ENCODE peak calls at places on chromosomes 3 and 15, in six cellular contexts. One of them, this sample, is unnamed. For H3K27me3, the result is how much of the 10 kb centered on the place peaks cover.

GRCh38 chr3:189132125-189132744 is 39.5 kb upstream of the TPRG1 start:
- DNase-seq in tibial nerve: peak
- DNase-seq in adrenal gland: peak
- DNase-seq in psoas muscle: no peak
- DNase-seq in colonic mucosa: peak
- DNase-seq in left ventricle myocardium inferior: peak
- DNase-seq in this sample: peak

GRCh38 chr3:85821130-85821756 is 862.5 kb downstream of the CADM2 start:
- DNase-seq in psoas muscle: no peak
- DNase-seq in tibial nerve: no peak
- DNase-seq in colonic mucosa: peak
- DNase-seq in left ventricle myocardium inferior: no peak
- DNase-seq in adrenal gland: no peak
- DNase-seq in this sample: no peak

GRCh38 chr3:26932752-26933151 is 310.2 kb downstream of the LRRC3B start:
- DNase-seq in adrenal gland: no peak
- DNase-seq in left ventricle myocardium inferior: no peak
- DNase-seq in tibial nerve: no peak
- DNase-seq in psoas muscle: no peak
- DNase-seq in colonic mucosa: no peak
- DNase-seq in this sample: no peak

GRCh38 chr3:191030983-191031382 is 168.1 kb upstream of the OSTN start:
- DNase-seq in left ventricle myocardium inferior: no peak
- DNase-seq in tibial nerve: no peak
- DNase-seq in colonic mucosa: no peak
- DNase-seq in adrenal gland: no peak
- DNase-seq in psoas muscle: no peak
- DNase-seq in this sample: no peak

GRCh38 chr3:43641306-43642114 is 19.7 kb upstream of the ANO10 start:
- DNase-seq in left ventricle myocardium inferior: no peak
- DNase-seq in colonic mucosa: no peak
- DNase-seq in adrenal gland: no peak
- DNase-seq in psoas muscle: no peak
- DNase-seq in tibial nerve: no peak
- DNase-seq in this sample: no peak

GRCh38 chr3:116946376-116946775 is 236.8 kb downstream of the TUSC7 start:
- DNase-seq in adrenal gland: no peak
- DNase-seq in psoas muscle: no peak
- DNase-seq in left ventricle myocardium inferior: no peak
- DNase-seq in colonic mucosa: no peak
- DNase-seq in tibial nerve: no peak
- DNase-seq in this sample: no peak

GRCh38 chr3:197022405-197023231 is 7.0 kb downstream of the MELTF start:
- DNase-seq in left ventricle myocardium inferior: no peak
- DNase-seq in psoas muscle: no peak
- DNase-seq in tibial nerve: no peak
- DNase-seq in colonic mucosa: no peak
- DNase-seq in adrenal gland: peak
- DNase-seq in this sample: no peak

GRCh38 chr15:42955518-42955917 is 34.9 kb upstream of the TTBK2 start:
- DNase-seq in colonic mucosa: no peak
- DNase-seq in tibial nerve: no peak
- DNase-seq in adrenal gland: no peak
- DNase-seq in psoas muscle: no peak
- DNase-seq in left ventricle myocardium inferior: no peak
- DNase-seq in this sample: no peak

GRCh38 chr3:20924646-20925395 is 738.8 kb upstream of the SGO1 start:
- DNase-seq in colonic mucosa: no peak
- DNase-seq in psoas muscle: no peak
- DNase-seq in left ventricle myocardium inferior: no peak
- DNase-seq in tibial nerve: no peak
- DNase-seq in adrenal gland: no peak
- DNase-seq in this sample: no peak

GRCh38 chr3:52226229-52226817 is 878 bp upstream of the TLR9 start:
- DNase-seq in colonic mucosa: no peak
- DNase-seq in left ventricle myocardium inferior: no peak
- DNase-seq in adrenal gland: no peak
- DNase-seq in psoas muscle: peak
- DNase-seq in tibial nerve: no peak
- DNase-seq in this sample: no peak

GRCh38 chr15:31082771-31083393 is 18.6 kb downstream of the TRPM1 start:
- DNase-seq in left ventricle myocardium inferior: no peak
- DNase-seq in psoas muscle: no peak
- DNase-seq in adrenal gland: no peak
- DNase-seq in colonic mucosa: peak
- DNase-seq in tibial nerve: no peak
- DNase-seq in this sample: no peak

GRCh38 chr3:63168179-63168578 is 109.9 kb upstream of the SYNPR start:
- DNase-seq in tibial nerve: no peak
- DNase-seq in left ventricle myocardium inferior: no peak
- DNase-seq in adrenal gland: no peak
- DNase-seq in psoas muscle: no peak
- DNase-seq in colonic mucosa: no peak
- DNase-seq in this sample: no peak

GRCh38 chr3:47362704-47363103 is 18.1 kb upstream of the PTPN23 start:
- DNase-seq in psoas muscle: no peak
- DNase-seq in colonic mucosa: no peak
- DNase-seq in adrenal gland: no peak
- DNase-seq in left ventricle myocardium inferior: no peak
- DNase-seq in tibial nerve: no peak
- DNase-seq in this sample: no peak

GRCh38 chr3:71651625-71652024 is 68.1 kb upstream of the FOXP1 start:
- DNase-seq in psoas muscle: no peak
- DNase-seq in tibial nerve: no peak
- DNase-seq in colonic mucosa: no peak
- DNase-seq in adrenal gland: no peak
- DNase-seq in left ventricle myocardium inferior: no peak
- DNase-seq in this sample: no peak

DNA sequence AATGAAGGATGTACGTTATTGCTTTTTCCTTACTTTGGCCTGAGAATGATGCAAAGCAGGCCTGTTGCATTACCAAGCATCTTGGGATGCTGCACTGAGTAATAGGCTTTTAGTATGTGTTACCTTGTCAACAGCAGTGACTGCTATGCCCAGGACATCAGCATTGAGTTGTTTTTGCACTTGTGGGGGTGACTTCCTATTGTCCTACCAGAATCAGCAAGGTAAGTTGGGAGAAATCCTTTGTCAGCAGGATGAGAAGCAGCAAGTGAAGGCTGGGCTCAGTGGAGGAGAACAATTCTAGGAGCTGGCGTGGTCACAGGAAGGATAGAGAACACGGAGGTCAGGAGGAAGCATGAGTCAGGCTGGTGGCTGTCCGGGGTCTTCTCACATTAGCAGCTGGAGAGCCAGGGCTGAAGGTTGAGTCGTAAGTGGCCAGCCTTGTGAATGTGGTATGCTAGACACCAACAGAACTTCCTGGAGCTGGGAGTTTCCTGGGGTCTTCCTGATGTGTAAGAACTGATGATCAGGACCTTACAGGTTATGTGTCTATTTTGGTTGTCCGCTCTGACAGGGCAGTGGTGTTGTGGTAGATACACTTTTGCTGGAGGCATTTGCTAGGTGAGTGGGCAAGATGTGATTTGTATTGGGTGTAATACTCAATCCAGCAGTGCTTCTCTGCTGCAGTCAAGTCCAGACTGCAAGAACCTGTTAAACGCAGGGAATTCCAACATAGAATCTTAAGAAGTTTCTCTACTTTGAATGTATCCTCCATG is 142.7 kb downstream of the FNDC3B start:
- DNase-seq in psoas muscle: no peak
- DNase-seq in adrenal gland: peak
- DNase-seq in colonic mucosa: no peak
- DNase-seq in tibial nerve: no peak
- DNase-seq in left ventricle myocardium inferior: no peak
- DNase-seq in this sample: no peak
- H3K27ac ChIP-seq in psoas muscle: peak
- H3K27ac ChIP-seq in adrenal gland: peak
- H3K27ac ChIP-seq in colonic mucosa: no peak
- H3K27ac ChIP-seq in tibial nerve: no peak
- H3K27ac ChIP-seq in left ventricle myocardium inferior: peak
- H3K27ac ChIP-seq in this sample: no peak

DNA sequence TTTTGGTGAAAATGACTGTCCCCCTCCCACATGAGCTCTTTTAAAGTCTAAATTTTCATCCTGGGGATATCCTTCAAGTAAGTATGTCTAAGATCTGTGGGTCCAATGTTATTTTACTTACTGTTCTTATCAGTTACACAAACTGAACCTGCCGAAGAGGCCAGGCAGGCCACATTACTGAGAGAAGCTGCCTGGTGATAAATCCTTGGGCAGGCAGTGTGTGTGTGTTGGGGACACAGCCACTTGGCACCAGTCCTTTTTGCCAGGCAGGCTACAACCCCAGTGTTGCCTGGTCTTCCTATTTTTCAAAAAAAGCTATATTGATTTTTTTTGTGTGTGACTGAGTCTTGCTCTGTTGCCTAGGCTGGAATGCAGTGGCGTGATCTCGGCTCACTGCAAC is 50.6 kb upstream of the RASA2 start:
- DNase-seq in adrenal gland: peak
- DNase-seq in psoas muscle: no peak
- DNase-seq in tibial nerve: no peak
- DNase-seq in colonic mucosa: no peak
- DNase-seq in left ventricle myocardium inferior: no peak
- DNase-seq in this sample: no peak
- H3K4me3 ChIP-seq in adrenal gland: no peak
- H3K4me3 ChIP-seq in psoas muscle: no peak
- H3K4me3 ChIP-seq in tibial nerve: no peak
- H3K4me3 ChIP-seq in colonic mucosa: no peak
- H3K4me3 ChIP-seq in left ventricle myocardium inferior: no peak
- H3K4me3 ChIP-seq in this sample: no peak

GRCh38 chr3:151144756-151145155 is 58.3 kb downstream of the GPR171 start:
- DNase-seq in adrenal gland: no peak
- DNase-seq in left ventricle myocardium inferior: no peak
- DNase-seq in colonic mucosa: no peak
- DNase-seq in psoas muscle: no peak
- DNase-seq in tibial nerve: no peak
- DNase-seq in this sample: no peak
- H3K27me3 ChIP-seq in adrenal gland: under half
- H3K27me3 ChIP-seq in left ventricle myocardium inferior: under half
- H3K27me3 ChIP-seq in colonic mucosa: under half
- H3K27me3 ChIP-seq in psoas muscle: under half
- H3K27me3 ChIP-seq in tibial nerve: under half
- H3K27me3 ChIP-seq in this sample: under half

DNA sequence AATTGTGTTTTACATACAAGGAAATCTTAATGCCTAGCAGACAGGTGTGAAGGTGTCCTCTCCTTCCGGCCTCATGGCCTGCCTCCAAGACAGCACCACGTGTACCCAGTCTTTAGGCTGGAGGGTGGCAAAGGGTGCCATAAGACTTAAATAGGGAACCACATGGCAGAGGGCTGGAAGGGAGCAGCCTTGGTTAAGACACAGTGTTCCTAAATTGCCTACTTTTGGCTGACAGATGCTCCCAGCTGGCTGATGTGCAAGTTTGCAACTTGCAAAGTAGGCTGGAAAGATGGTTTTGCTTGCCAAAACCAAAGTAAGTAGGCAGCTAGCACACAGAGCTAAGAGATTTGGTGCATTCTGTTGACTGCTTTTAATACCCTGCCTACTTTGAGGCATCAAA is 45.2 kb downstream of the CCNB2 start:
- DNase-seq in left ventricle myocardium inferior: no peak
- DNase-seq in psoas muscle: no peak
- DNase-seq in tibial nerve: no peak
- DNase-seq in colonic mucosa: no peak
- DNase-seq in adrenal gland: no peak
- DNase-seq in this sample: no peak
- H3K27ac ChIP-seq in left ventricle myocardium inferior: no peak
- H3K27ac ChIP-seq in psoas muscle: no peak
- H3K27ac ChIP-seq in tibial nerve: no peak
- H3K27ac ChIP-seq in colonic mucosa: no peak
- H3K27ac ChIP-seq in adrenal gland: no peak
- H3K27ac ChIP-seq in this sample: no peak

DNA sequence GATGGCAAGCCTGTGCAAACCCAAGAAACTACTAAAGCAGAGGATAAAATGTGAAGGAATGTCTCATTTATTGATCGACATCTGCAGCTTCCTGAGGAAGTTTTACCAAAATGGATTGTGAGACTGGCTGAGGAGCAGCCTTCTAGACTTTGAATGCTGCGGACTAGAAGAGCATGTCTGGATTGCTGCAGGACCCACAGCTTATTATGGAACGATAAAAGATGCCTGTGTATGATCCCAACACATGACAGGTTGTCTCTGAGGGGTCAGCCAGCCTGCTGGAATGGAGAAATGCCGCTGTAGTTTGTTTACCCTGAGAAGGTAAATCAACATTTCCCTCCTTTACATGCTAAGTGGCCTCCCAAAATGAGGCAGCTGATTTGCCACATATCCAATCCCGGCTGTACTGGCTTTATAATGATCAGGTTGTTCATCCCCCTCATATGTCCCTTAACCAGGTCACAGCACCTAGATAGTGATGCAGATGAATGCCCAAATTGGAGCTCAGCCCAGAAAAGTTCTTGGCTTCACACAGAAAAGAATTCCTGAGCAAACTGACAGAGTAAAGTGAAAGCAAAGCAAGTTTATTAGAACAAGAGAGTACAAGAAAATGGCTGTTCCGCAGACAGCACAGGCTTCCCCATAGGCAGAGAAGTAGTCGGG is 63.9 kb downstream of the IL12A start:
- DNase-seq in left ventricle myocardium inferior: no peak
- DNase-seq in psoas muscle: no peak
- DNase-seq in adrenal gland: no peak
- DNase-seq in colonic mucosa: no peak
- DNase-seq in tibial nerve: no peak
- DNase-seq in this sample: no peak
- H3K4me3 ChIP-seq in left ventricle myocardium inferior: peak
- H3K4me3 ChIP-seq in psoas muscle: no peak
- H3K4me3 ChIP-seq in adrenal gland: no peak
- H3K4me3 ChIP-seq in colonic mucosa: no peak
- H3K4me3 ChIP-seq in tibial nerve: no peak
- H3K4me3 ChIP-seq in this sample: no peak

DNA sequence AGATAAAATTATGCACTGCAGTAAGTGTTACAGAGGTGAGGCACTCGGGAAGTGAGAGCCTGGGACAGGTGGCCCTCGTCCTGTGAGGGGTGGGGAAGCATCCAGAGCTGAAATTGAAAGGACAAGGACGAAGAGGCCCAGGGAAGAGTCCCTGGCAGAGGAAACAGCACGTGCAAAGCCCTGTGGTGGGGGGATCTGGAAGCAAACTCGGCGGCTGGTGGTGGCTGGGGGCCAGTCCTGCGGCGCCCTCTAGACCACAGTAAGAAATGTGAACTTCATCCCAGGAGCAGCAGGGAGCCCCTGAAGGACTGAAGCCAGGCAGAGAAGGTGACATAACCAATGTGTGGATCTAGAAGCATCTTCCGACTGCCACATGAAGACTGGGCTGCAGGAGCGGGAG is 42.8 kb downstream of the GRIP2 start:
- DNase-seq in adrenal gland: no peak
- DNase-seq in psoas muscle: peak
- DNase-seq in colonic mucosa: no peak
- DNase-seq in tibial nerve: no peak
- DNase-seq in left ventricle myocardium inferior: no peak
- DNase-seq in this sample: no peak
- H3K27me3 ChIP-seq in adrenal gland: under half
- H3K27me3 ChIP-seq in psoas muscle: under half
- H3K27me3 ChIP-seq in colonic mucosa: under half
- H3K27me3 ChIP-seq in tibial nerve: under half
- H3K27me3 ChIP-seq in left ventricle myocardium inferior: under half
- H3K27me3 ChIP-seq in this sample: under half

DNA sequence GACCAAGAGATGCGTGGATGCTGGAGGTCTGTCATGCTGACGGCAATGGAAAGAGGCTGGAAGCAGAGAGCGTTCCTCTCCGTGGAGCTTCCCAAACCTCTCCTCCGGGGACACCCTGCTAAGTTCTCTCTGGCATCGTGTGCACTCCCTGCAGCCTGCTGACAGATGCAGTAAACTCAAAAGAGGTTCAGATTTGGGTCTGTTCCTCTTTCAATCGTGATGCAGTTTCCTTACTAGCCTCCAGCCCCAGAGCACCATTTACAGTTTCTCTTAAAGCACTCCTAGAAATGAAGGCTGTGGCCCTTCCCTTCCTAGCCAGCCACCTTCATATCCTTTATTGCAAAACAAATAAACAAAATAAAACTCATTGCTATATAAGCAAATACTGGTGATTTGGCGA is 47.3 kb upstream of the LRRC58 start:
- DNase-seq in colonic mucosa: no peak
- DNase-seq in psoas muscle: no peak
- DNase-seq in tibial nerve: no peak
- DNase-seq in adrenal gland: no peak
- DNase-seq in left ventricle myocardium inferior: no peak
- DNase-seq in this sample: no peak
- H3K27ac ChIP-seq in colonic mucosa: no peak
- H3K27ac ChIP-seq in psoas muscle: no peak
- H3K27ac ChIP-seq in tibial nerve: no peak
- H3K27ac ChIP-seq in adrenal gland: no peak
- H3K27ac ChIP-seq in left ventricle myocardium inferior: peak
- H3K27ac ChIP-seq in this sample: no peak

This sample was measured in CD4-positive, CD25-positive, alpha-beta regulatory T cell.